ENCODE peak calls at places on chromosomes 11 and 22, in eight cellular contexts. K, F, C, I, N, Q, R and M are unnamed samples.

GRCh38 chr11:111291764-111292163 is 6.6 kb upstream of the POU2AF3 start:
- DNase-seq in R (no peak), C (no peak), I (no peak), N (no peak), Q (no peak), F (no peak), K (no peak), M (no peak)

GRCh38 chr22:22706253-22706940 is 62.0 kb downstream of the GGTLC2 start:
- DNase-seq in Q (no peak), F (no peak), C (peak; percentile 9), K (no peak), R (no peak), I (no peak), N (no peak), M (no peak)

GRCh38 chr22:29992341-29993275 is 87.7 kb upstream of the HORMAD2 start:
- DNase-seq in R (no peak), N (no peak), K (no peak), Q (no peak), C (no peak), I (no peak), F (no peak), M (no peak)

GRCh38 chr11:64638017-64638664 is 47.1 kb downstream of the SLC22A12 start:
- DNase-seq in N (no peak), K (no peak), I (no peak), F (no peak), C (no peak), Q (no peak), R (no peak), M (no peak)

GRCh38 chr22:30221121-30221992 is 25.2 kb downstream of the LIF start:
- DNase-seq in N (no peak), K (no peak), F (no peak), R (no peak), I (no peak), C (no peak), Q (no peak), M (peak; percentile 69)

GRCh38 chr22:49705631-49706352 is 121.9 kb downstream of the BRD1 start:
- DNase-seq in N (no peak), C (no peak), F (no peak), K (no peak), I (no peak), Q (no peak), R (no peak), M (peak; percentile 30)

GRCh38 chr11:79060534-79060933 is 380.3 kb downstream of the TENM4 start:
- DNase-seq in Q (no peak), K (no peak), R (no peak), C (no peak), I (no peak), F (no peak), N (no peak), M (no peak)

GRCh38 chr11:75261474-75261847 is 20.9 kb downstream of the TPBGL start:
- DNase-seq in C (peak; percentile 48), R (no peak), I (no peak), Q (no peak), K (no peak), F (no peak), N (no peak), M (peak; percentile 43)

GRCh38 chr22:49789289-49790141 is 38.2 kb downstream of the BRD1 start:
- DNase-seq in Q (peak; percentile 73), R (no peak), I (no peak), K (no peak), C (no peak), F (no peak), N (peak; percentile 67), M (peak; percentile 39)

GRCh38 chr11:118655486-118656190 is 23.8 kb downstream of the TREH start:
- DNase-seq in I (no peak), Q (no peak), N (no peak), K (no peak), F (no peak), R (no peak), C (no peak), M (no peak)

DNA sequence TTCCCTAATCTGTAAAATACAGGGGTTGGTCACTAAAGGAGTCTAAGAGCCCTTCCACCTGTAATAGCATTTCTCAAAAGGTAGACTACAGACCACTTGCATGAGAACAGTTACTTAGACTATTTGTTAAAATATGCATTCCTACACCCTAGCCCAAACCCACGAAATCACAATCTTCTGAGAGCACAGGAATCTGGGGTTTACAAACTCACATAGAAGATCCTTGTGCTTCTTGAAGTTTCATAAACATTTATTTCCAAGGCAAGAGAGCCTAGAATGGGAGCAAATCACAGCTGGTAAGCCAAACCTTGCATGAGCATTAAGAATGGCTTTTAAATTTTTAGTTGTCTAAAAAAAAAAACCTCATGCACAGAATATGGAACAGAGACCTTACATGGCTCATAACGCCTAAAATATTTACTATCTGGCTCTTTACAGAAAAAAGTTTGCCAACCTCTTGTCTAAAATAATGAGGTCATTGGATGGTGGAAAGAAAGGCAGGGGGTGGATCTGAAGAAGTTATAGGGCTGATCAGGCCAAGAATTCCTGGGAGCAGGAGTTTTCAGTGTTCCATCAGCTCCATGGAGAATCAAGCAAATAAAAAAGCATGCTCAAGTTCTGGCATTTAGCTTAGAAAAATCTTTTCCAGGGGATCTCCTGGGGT is 133.4 kb downstream of the CCDC34 start:
- DNase-seq in I (no peak), Q (no peak), R (no peak), F (no peak), N (no peak), K (no peak), C (no peak), M (no peak)
- H3K27ac ChIP-seq in I (no peak overlapping the region), Q (no peak overlapping the region), R (no peak overlapping the region), F (no peak overlapping the region), N (no peak overlapping the region), K (no peak overlapping the region), C (no peak overlapping the region), M (no peak overlapping the region)

DNA sequence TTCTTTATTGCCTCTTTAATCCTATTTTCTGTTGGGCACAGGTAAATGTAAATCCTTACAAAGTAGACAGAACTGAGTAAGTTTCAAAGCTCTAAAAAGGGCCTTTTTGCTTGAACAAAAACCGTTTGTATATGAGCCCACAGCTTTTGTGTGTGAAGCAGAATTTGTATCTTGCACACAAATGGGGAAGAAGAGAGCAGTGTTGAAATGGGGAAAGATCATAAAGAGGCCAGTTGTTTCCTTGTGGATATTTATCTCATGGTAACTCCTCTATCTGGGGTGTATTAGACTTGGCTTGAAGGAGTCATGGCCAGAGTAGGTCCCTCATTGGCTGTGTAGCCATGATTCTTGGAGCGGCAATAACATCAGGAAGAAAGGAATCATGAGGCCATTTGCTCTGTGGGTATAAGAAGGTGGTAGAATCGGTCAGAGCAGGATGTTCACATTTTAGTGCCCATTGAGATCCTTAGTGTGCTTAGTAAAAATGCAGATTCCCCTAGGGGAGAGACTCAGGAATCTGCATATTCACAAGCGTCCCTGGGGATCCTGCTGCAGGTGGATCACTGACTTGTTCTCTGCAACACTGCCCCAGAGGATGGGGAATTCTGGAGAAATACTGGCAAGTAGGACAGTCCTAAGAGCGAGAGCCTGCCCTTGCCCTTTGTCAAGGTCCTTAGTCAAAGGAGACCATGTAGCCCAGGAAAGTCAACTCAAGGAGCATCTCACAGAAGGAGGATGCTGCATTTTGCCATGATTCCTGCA is 126.5 kb downstream of the LDLRAD3 start:
- DNase-seq in I (no peak), R (no peak), C (no peak), Q (no peak), K (no peak), F (no peak), N (no peak), M (no peak)
- H3K27ac ChIP-seq in I (no peak overlapping the region), R (peak overlapping the region; percentile 54), C (no peak overlapping the region), Q (no peak overlapping the region), K (no peak overlapping the region), F (no peak overlapping the region), N (no peak overlapping the region), M (no peak overlapping the region)

DNA sequence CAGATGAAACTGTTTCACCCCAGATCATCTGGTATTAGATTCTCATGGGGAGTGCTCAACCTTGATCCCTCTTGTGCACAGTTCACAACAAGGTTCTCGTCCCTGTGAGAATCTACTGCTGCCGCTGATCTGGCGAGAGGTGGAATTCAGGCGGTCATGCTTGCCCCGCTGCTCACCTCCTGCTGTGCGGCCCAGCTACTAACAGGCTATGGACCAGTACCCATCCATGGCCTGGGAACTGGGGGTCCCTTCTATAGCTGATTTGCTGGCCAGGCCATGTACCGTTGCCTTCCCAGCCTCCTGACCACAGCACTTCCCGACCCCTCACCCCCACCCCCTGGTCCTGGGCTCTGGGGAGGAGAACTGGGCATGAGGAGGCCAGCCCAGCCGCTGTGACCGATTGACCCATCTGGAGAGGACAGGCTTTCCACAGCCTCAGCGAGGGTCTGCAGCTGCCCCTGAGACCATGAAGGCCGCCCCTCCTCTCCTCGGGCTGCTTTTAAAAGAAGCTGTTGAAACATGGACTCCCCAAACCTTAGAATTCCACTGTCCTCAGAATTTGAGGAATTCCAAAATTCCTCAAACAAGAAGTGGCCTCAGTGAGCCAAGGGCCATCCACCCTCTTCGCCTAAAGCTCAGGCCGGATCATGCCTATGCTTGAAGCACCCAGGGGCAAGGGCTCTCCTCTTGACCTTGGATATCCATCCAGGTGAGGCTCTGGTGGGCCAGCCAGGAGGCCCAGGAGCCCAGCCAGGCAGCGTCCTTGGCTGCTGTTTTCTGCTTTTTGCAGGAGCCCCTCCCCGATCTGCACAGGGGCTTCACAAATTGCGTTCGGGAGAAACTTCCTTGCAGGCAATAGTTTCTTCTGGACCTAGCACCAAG is 2.4 kb downstream of the PHLDA2 start:
- DNase-seq in F (no peak), R (no peak), C (peak; percentile 45), I (no peak), Q (no peak), K (no peak), N (peak; percentile 37), M (no peak)
- H3K27ac ChIP-seq in F (no peak overlapping the region), R (no peak overlapping the region), C (no peak overlapping the region), I (no peak overlapping the region), Q (no peak overlapping the region), K (no peak overlapping the region), N (no peak overlapping the region), M (no peak overlapping the region)

DNA sequence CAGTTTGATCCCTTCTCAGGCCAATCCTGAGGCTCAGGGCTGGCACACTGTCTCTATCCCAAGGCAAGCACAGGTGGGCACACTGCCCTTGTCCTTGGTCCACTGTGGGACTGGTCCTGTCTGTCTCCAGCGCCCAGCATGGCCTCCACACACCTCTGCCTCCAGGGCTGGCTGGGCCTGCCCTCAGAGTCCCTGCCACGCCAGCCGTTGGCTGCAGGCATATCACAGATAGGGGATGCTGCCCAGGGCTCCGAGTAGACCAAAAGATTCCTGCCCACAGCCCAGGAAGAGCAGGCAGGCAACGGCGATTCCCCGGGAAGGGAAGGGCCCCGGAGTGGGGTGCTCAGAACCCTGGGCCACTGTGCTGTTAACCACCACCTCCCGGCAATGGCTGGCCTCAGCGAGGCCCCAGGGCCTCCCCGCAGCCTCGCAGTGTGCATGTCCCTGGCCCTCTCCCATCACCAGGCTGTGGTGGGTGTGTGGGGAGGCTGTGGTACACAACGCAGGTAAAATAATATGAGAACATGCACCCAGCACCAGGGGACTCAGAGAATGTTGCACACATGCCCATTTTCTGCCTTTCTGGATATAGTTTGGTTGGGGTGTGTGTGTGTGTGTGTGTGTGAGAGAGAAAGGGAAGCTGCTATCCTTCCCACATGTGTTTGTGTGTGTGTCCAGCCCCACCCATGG is 2.2 kb downstream of the IFITM5 start:
- DNase-seq in F (no peak), I (no peak), R (no peak), C (peak; percentile 58), Q (no peak), N (no peak), K (no peak), M (no peak)
- H3K27ac ChIP-seq in F (no peak overlapping the region), I (no peak overlapping the region), R (no peak overlapping the region), C (no peak overlapping the region), Q (no peak overlapping the region), N (peak overlapping the region; percentile 18), K (no peak overlapping the region), M (no peak overlapping the region)

GRCh38 chr22:35443790-35444684 is 44.1 kb downstream of the MCM5 start:
- DNase-seq in N (no peak), Q (no peak), R (no peak), I (no peak), K (no peak), F (no peak), C (no peak), M (no peak)
- H3K27ac ChIP-seq in N (no peak overlapping the region), Q (no peak overlapping the region), R (no peak overlapping the region), I (no peak overlapping the region), K (no peak overlapping the region), F (no peak overlapping the region), C (no peak overlapping the region), M (no peak overlapping the region)